ENCODE peak calls at places on chromosomes 7 and 10, in eight cellular contexts. P, H, T, D, L, N, C and X are unnamed samples.

GRCh38 chr10:121310151-121310711 is 288.0 kb downstream of the FGFR2 start:
- DNase-seq in P (no peak), H (peak), N (peak), T (no peak), D (no peak), C (no peak), L (no peak), X (peak)

GRCh38 chr10:113854757-113855626 is 531 bp downstream of the NHLRC2 start:
- DNase-seq in D (peak), P (peak), C (no peak), H (peak), N (peak), L (peak), T (peak), X (peak)

GRCh38 chr7:106329971-106330733 is 45.4 kb upstream of the NAMPT start:
- DNase-seq in T (no peak), D (no peak), P (no peak), C (no peak), N (peak), L (no peak), H (no peak), X (no peak)

GRCh38 chr7:128884561-128885369 is 22.1 kb downstream of the ATP6V1F start:
- DNase-seq in L (no peak), N (no peak), H (no peak), C (no peak), D (no peak), T (no peak), P (no peak), X (no peak)

GRCh38 chr10:14185501-14186045 is 145.2 kb downstream of the FRMD4A start:
- DNase-seq in H (peak), C (peak), N (no peak), L (no peak), P (no peak), T (peak), D (no peak), X (no peak)

GRCh38 chr10:22345301-22346086 is at the start of gene SPAG6:
- DNase-seq in C (no peak), P (no peak), N (peak), D (no peak), L (peak), T (no peak), H (peak), X (peak)

GRCh38 chr10:79352035-79352595 is 4.8 kb downstream of the PPIF start:
- DNase-seq in H (no peak), L (no peak), T (no peak), P (no peak), D (no peak), N (no peak), C (no peak), X (no peak)

GRCh38 chr7:139598642-139599041 is 75.2 kb downstream of the CLEC2L start:
- DNase-seq in T (no peak), L (no peak), D (no peak), C (no peak), P (no peak), N (peak), H (no peak), X (peak)

GRCh38 chr7:153044981-153045380 is 285.4 kb downstream of the ACTR3B start:
- DNase-seq in C (no peak), T (no peak), P (no peak), D (no peak), N (no peak), H (peak), L (no peak), X (no peak)

GRCh38 chr7:30285067-30285530 is 702 bp downstream of the ZNRF2 start:
- DNase-seq in P (peak), N (peak), H (no peak), L (peak), C (no peak), D (no peak), T (peak), X (peak)

GRCh38 chr10:70634011-70634410 is 31.5 kb upstream of the PRF1 start:
- DNase-seq in P (peak), T (no peak), D (no peak), L (no peak), H (no peak), C (no peak), N (no peak), X (no peak)

GRCh38 chr10:47288916-47289495 is 11.0 kb upstream of the GDF10 start:
- DNase-seq in D (no peak), L (no peak), N (no peak), C (no peak), H (no peak), T (no peak), P (no peak), X (no peak)

GRCh38 chr10:98376485-98376884 is 38.5 kb downstream of the PYROXD2 start:
- DNase-seq in C (no peak), H (no peak), P (no peak), N (no peak), T (no peak), L (no peak), D (no peak), X (no peak)

GRCh38 chr7:303425-303824 is 13.5 kb downstream of the FOXL3 start:
- DNase-seq in N (no peak), P (no peak), C (no peak), D (no peak), H (no peak), T (no peak), L (no peak), X (no peak)

GRCh38 chr10:73251683-73252444 is 580 bp downstream of the MRPS16 start:
- DNase-seq in L (no peak), H (peak), T (no peak), P (peak), N (no peak), C (no peak), D (no peak), X (no peak)

GRCh38 chr7:108196004-108196403 is 65.8 kb upstream of the LAMB4 start:
- DNase-seq in N (no peak), L (no peak), T (no peak), P (no peak), D (no peak), H (no peak), C (no peak), X (no peak)

GRCh38 chr7:156094350-156095146 is 282.3 kb upstream of the SHH start:
- DNase-seq in N (no peak), P (no peak), C (no peak), H (no peak), T (no peak), D (no peak), L (no peak), X (no peak)